ENCODE peak calls at places on chromosomes 13 and 19, in nine cellular contexts. U is PC-3; D is cardiac fibroblast; B is neural crest cell; T is left ventricle myocardium inferior; M is lower lobe of right lung; L is nephron progenitor cell; I is mucosa of descending colon; K is CD4-positive, alpha-beta T cell. O is an unnamed sample.

GRCh38 chr19:53868091-53868891 is 608 bp downstream of the MYADM start:
- DNase-seq in U (peak), D (peak), B (no peak), T (peak), M (peak), L (peak), I (peak), K (peak), O (no peak)

GRCh38 chr19:46435009-46435408 is 6.3 kb upstream of the PNMA8C start:
- DNase-seq in U (no peak), D (no peak), B (no peak), T (no peak), M (no peak), L (no peak), I (no peak), K (no peak), O (no peak)

GRCh38 chr13:20412761-20413355 is 112.8 kb downstream of the CRYL1 start:
- DNase-seq in U (peak), D (no peak), B (no peak), T (no peak), M (no peak), L (no peak), I (no peak), K (no peak), O (no peak)

GRCh38 chr13:109684836-109685602 is 101.4 kb downstream of the IRS2 start:
- DNase-seq in U (peak), D (peak), B (no peak), T (peak), M (no peak), L (no peak), I (no peak), K (no peak), O (no peak)

GRCh38 chr13:33228645-33229445 is 56.7 kb downstream of the STARD13 start:
- DNase-seq in U (peak), D (peak), B (no peak), T (no peak), M (no peak), L (no peak), I (no peak), K (no peak), O (no peak)

GRCh38 chr13:20424959-20425358 is 100.7 kb downstream of the CRYL1 start:
- DNase-seq in U (no peak), D (peak), B (no peak), T (no peak), M (no peak), L (no peak), I (no peak), K (no peak), O (no peak)

GRCh38 chr13:29922896-29923295 is 72.5 kb upstream of the UBL3 start:
- DNase-seq in U (peak), D (peak), B (no peak), T (no peak), M (no peak), L (no peak), I (no peak), K (no peak), O (no peak)

GRCh38 chr19:17103177-17103576 is 27.6 kb downstream of the MYO9B start:
- DNase-seq in U (peak), D (peak), B (peak), T (no peak), M (no peak), L (peak), I (no peak), K (no peak), O (no peak)

GRCh38 chr13:98299243-98299953 is 122.3 kb upstream of the RNF113B start:
- DNase-seq in U (no peak), D (peak), B (no peak), T (no peak), M (no peak), L (no peak), I (no peak), K (no peak), O (no peak)

GRCh38 chr19:31518626-31519025 is 169.4 kb upstream of the TSHZ3 start:
- DNase-seq in U (no peak), D (no peak), B (no peak), T (no peak), M (no peak), L (no peak), I (no peak), K (no peak), O (no peak)

GRCh38 chr19:46303702-46304397 is 7.0 kb downstream of the HIF3A start:
- DNase-seq in U (no peak), D (peak), B (peak), T (peak), M (peak), L (peak), I (peak), K (no peak), O (no peak)

GRCh38 chr19:44623080-44623479 is 9.7 kb downstream of the IGSF23 start:
- DNase-seq in U (peak), D (peak), B (no peak), T (no peak), M (no peak), L (no peak), I (no peak), K (no peak), O (no peak)

GRCh38 chr13:106599875-106600797 is 32.2 kb upstream of the ARGLU1 start:
- DNase-seq in U (peak), D (peak), B (no peak), T (no peak), M (no peak), L (no peak), I (no peak), K (no peak), O (no peak)

GRCh38 chr19:55113570-55114039 is 3.8 kb downstream of the PPP1R12C start:
- DNase-seq in U (no peak), D (peak), B (peak), T (peak), M (peak), L (peak), I (peak), K (no peak), O (no peak)

GRCh38 chr13:34464011-34464410 is 478.1 kb upstream of the NBEA start:
- DNase-seq in U (peak), D (no peak), B (no peak), T (no peak), M (no peak), L (no peak), I (no peak), K (no peak), O (no peak)

GRCh38 chr13:91894311-91894710 is 495.9 kb downstream of the GPC5 start:
- DNase-seq in U (no peak), D (peak), B (no peak), T (no peak), M (no peak), L (no peak), I (no peak), K (no peak), O (no peak)

GRCh38 chr13:41457589-41458186 is 338 bp downstream of the RGCC start:
- DNase-seq in U (no peak), D (no peak), B (peak), T (peak), M (peak), L (peak), I (peak), K (peak), O (peak)

GRCh38 chr13:40662866-40663265 is 3.6 kb downstream of the FOXO1 start:
- DNase-seq in U (no peak), D (no peak), B (no peak), T (no peak), M (no peak), L (no peak), I (no peak), K (no peak), O (peak)

GRCh38 chr19:34838753-34839431 is 65.9 kb upstream of the ZNF599 start:
- DNase-seq in U (no peak), D (peak), B (peak), T (no peak), M (no peak), L (peak), I (peak), K (no peak), O (no peak)
- TF ChIP-seq CTCF in U (no peak), D (peak), B (peak), T (peak), M (peak), L (peak), I (no peak), K (peak), O (no peak)

GRCh38 chr19:10855879-10856522 is 7.8 kb downstream of the C19orf38 start:
- DNase-seq in U (peak), D (peak), B (no peak), T (no peak), M (no peak), L (peak), I (no peak), K (no peak), O (no peak)
- TF ChIP-seq CTCF in U (peak), D (peak), B (peak), T (peak), M (peak), L (peak), I (no peak), K (peak), O (peak)

GRCh38 chr13:25268561-25268960 is 18.7 kb downstream of the MTMR6 start:
- DNase-seq in U (no peak), D (no peak), B (no peak), T (no peak), M (no peak), L (no peak), I (no peak), K (no peak), O (no peak)

GRCh38 chr13:25262261-25262660 is 25.0 kb downstream of the MTMR6 start:
- DNase-seq in U (no peak), D (no peak), B (no peak), T (no peak), M (no peak), L (no peak), I (no peak), K (no peak), O (no peak)

DNA sequence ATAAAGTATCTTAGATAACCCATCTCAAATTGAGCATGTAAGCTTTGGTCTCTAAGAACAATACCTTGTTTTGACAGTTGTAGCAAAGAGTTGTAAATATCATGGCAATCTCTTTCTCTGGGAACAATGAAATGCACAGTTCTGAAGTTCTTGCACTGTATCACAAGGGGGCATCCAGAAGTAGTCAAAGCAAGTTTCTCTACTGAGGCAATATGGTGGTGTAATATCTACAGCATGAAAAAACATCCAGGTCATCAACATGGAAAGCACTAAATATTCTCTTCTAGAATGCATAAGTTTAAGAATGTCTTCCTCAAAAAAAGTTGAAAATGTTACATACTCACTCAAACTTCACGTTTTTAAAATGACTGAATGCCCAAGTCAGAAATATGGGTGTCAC is 19.6 kb downstream of the MTMR6 start:
- DNase-seq in U (peak), D (peak), B (no peak), T (no peak), M (no peak), L (no peak), I (no peak), K (no peak), O (no peak)
- TF ChIP-seq CTCF in U (peak), D (peak), B (no peak), T (peak), M (peak), L (no peak), I (no peak), K (peak), O (peak)

DNA sequence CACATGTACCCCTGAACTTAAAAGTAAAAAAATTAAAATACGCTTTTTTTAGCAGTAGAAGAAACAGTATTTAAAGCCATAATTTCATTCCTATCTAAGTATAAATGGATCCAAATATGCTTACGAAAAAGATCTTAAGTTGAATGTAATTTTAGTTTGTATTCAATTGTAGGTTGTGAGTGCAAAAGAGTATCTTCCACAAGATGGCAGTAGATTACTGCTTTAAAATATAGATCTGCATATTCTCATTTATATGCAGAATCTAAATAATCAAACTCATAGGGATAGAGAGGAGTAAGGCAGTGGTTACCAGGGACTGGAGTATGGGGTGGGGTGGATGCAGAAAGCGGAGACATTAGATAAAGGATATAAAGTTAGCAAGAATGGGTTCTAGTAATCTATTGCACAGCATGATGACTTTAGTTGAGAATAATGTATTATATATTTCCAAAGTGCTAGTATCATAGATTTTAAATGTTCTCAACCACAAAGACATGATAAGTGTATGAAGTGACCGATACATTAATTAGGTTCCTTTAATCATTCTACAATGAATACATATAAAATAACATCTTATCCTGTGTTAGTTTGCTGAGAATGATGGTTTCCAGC is 14.2 kb downstream of the OR7A17 start:
- DNase-seq in U (peak), D (peak), B (no peak), T (no peak), M (no peak), L (no peak), I (no peak), K (no peak), O (no peak)
- TF ChIP-seq CTCF in U (peak), D (peak), B (peak), T (peak), M (peak), L (peak), I (no peak), K (peak), O (peak)

GRCh38 chr13:99600318-99600717 is 99.0 kb downstream of the TM9SF2 start:
- DNase-seq in U (no peak), D (no peak), B (no peak), T (no peak), M (no peak), L (peak), I (no peak), K (no peak), O (no peak)
- TF ChIP-seq CTCF in U (peak), D (no peak), B (no peak), T (peak), M (no peak), L (peak), I (no peak), K (no peak), O (peak)

DNA sequence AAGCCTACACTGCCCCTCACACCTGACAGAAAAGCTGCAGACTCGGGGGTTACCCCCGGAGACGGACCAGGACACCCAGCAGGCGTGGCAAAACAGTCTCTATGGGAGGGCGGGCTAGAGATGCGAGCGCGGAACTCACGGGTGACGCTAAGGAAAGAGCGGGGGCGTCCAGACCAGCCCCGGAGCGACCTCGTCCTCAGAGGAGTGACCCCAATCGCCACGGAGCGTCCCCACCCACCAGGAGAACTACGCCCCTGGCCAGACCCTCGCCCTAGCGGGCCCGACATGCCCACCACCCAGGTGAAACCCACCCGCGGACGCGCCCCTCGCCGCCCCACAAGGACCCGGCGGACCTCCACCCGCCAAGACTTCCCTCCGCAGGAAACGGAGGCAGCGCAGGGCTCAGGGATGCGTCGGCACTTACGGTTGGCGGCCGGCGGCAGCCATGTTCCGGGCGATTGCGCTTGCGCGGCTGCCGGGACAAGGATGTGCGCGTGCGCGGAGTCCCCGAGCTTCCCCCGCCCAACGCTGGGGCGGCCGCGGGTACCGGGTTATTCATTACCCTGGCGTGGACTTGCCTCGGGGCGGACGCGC is at the start of gene ZNF329:
- DNase-seq in U (peak), D (peak), B (peak), T (peak), M (peak), L (peak), I (peak), K (peak), O (peak)
- TF ChIP-seq CTCF in U (no peak), D (no peak), B (no peak), T (peak), M (no peak), L (no peak), I (no peak), K (no peak), O (no peak)

O was measured in GM06990.